ENCODE peak calls at places on chromosomes 11 and 22, in ten cellular contexts. L is T-cell; N is activated naive CD4-positive, alpha-beta T cell; K is NCI-H1105; X is activated naive CD8-positive, alpha-beta T cell treated with anti-CD3 and anti-CD28 coated beads, Interleukin-2, amount 50 U/mL, for 24 hours; I is D341Med; A is EL; J is fibroblast of pulmonary artery; U is A172; Y is K562. B is an unnamed sample.

GRCh38 chr11:122836916-122837315 is 1.4 kb upstream of the CRTAM start:
- DNase-seq in J (no peak), I (no peak), K (no peak), X (no peak), A (no peak), Y (no peak), N (no peak), U (no peak), L (no peak), B (no peak)

GRCh38 chr11:102172127-102172848 is 62.0 kb downstream of the YAP1 start:
- DNase-seq in U (no peak), X (no peak), A (peak), Y (no peak), L (no peak), N (no peak), I (no peak), J (peak), K (no peak), B (no peak)

GRCh38 chr11:118056806-118057205 is 20.1 kb upstream of the TMPRSS4 start:
- DNase-seq in J (no peak), L (no peak), U (no peak), X (no peak), N (no peak), K (no peak), Y (no peak), A (no peak), I (no peak), B (no peak)

GRCh38 chr11:24391165-24391564 is 105.7 kb upstream of the LUZP2 start:
- DNase-seq in A (peak), K (no peak), U (peak), Y (no peak), J (peak), L (no peak), X (no peak), N (no peak), I (no peak), B (no peak)

GRCh38 chr11:113896156-113896879 is 8.3 kb upstream of the HTR3B start:
- DNase-seq in J (peak), K (peak), U (peak), X (peak), A (peak), I (peak), L (peak), N (peak), Y (peak), B (peak)

GRCh38 chr11:624705-625635 is at the start of gene CDHR5:
- DNase-seq in L (no peak), A (no peak), K (no peak), I (no peak), X (no peak), U (no peak), N (no peak), J (no peak), Y (no peak), B (no peak)

GRCh38 chr11:115965754-115966504 is 461.7 kb upstream of the CADM1 start:
- DNase-seq in N (no peak), X (no peak), U (peak), L (no peak), J (no peak), K (no peak), Y (no peak), I (no peak), A (no peak), B (no peak)

GRCh38 chr11:76782526-76783293 is 446 bp upstream of the TSKU start:
- DNase-seq in U (peak), K (peak), Y (peak), A (peak), L (no peak), X (peak), N (peak), J (peak), I (peak), B (peak)

GRCh38 chr11:117912497-117912896 is 16.7 kb downstream of the TMPRSS13 start:
- DNase-seq in K (no peak), L (no peak), Y (no peak), X (no peak), A (no peak), J (no peak), I (no peak), U (no peak), N (no peak), B (peak)

GRCh38 chr22:38707346-38707745 is 1.6 kb downstream of the GTPBP1 start:
- DNase-seq in J (peak), K (no peak), X (no peak), A (peak), L (no peak), I (no peak), U (peak), Y (no peak), N (no peak), B (no peak)

GRCh38 chr22:49934891-49935557 is 16.6 kb downstream of the CRELD2 start:
- DNase-seq in N (peak), K (no peak), J (peak), A (peak), I (peak), L (peak), U (peak), Y (peak), X (peak), B (peak)

GRCh38 chr11:117479372-117479771 is 151.7 kb downstream of the CEP164 start:
- DNase-seq in A (no peak), N (no peak), X (peak), L (no peak), K (no peak), Y (peak), J (no peak), I (peak), U (no peak), B (peak)

GRCh38 chr11:126405906-126406305 is 50.4 kb downstream of the ST3GAL4 start:
- DNase-seq in I (no peak), A (no peak), N (no peak), X (no peak), L (no peak), U (peak), J (no peak), Y (no peak), K (no peak), B (no peak)

GRCh38 chr11:117419915-117420485 is 92.3 kb downstream of the CEP164 start:
- DNase-seq in X (no peak), L (no peak), N (no peak), U (no peak), K (no peak), I (no peak), J (no peak), A (no peak), Y (no peak), B (no peak)

GRCh38 chr22:40603088-40603605 is 33.4 kb downstream of the MRTFA start:
- DNase-seq in J (peak), I (no peak), L (no peak), U (peak), X (no peak), A (peak), Y (no peak), N (no peak), K (no peak), B (no peak)

GRCh38 chr11:119830400-119830799 is 101.4 kb upstream of the NECTIN1 start:
- DNase-seq in X (no peak), N (no peak), I (no peak), L (no peak), U (no peak), Y (no peak), A (no peak), K (no peak), J (no peak), B (no peak)

GRCh38 chr11:43278302-43278956 is 33.4 kb upstream of the API5 start:
- DNase-seq in U (peak), A (peak), K (no peak), N (no peak), J (peak), I (peak), X (no peak), Y (no peak), L (no peak), B (no peak)

GRCh38 chr22:50274311-50274710 is 4.1 kb upstream of the MAPK11 start:
- DNase-seq in K (peak), N (peak), U (no peak), Y (peak), J (peak), A (peak), X (peak), L (peak), I (peak), B (peak)

GRCh38 chr11:64074239-64074638 is 38.5 kb downstream of the FLRT1 start:
- DNase-seq in A (no peak), N (no peak), X (no peak), J (peak), L (no peak), Y (peak), I (no peak), U (no peak), K (no peak), B (no peak)

B was measured in DND-41.